ENCODE peak calls at places on chromosome 16, in seven cellular contexts. One of them, this sample, is unnamed.

GRCh38 chr16:87715658-87716057 is 50.1 kb downstream of the KLHDC4 start:
- DNase-seq in NCI-H2081: no peak
- DNase-seq in progenitor cell of endocrine pancreas: no peak
- DNase-seq in AG08396: peak; percentile 39
- DNase-seq in HTR-8/SVneo: no peak
- DNase-seq in activated CD4-positive, alpha-beta T cell treated with anti-CD3 and anti-CD28 coated beads for 48 hours: no peak
- DNase-seq in NCI-H2171: no peak
- DNase-seq in this sample: no peak

GRCh38 chr16:82738699-82739098 is 111.9 kb downstream of the CDH13 start:
- DNase-seq in activated CD4-positive, alpha-beta T cell treated with anti-CD3 and anti-CD28 coated beads for 48 hours: no peak
- DNase-seq in HTR-8/SVneo: no peak
- DNase-seq in NCI-H2171: no peak
- DNase-seq in AG08396: no peak
- DNase-seq in progenitor cell of endocrine pancreas: no peak
- DNase-seq in NCI-H2081: no peak
- DNase-seq in this sample: no peak

GRCh38 chr16:79601092-79601977 is 798 bp upstream of the MAF start:
- DNase-seq in HTR-8/SVneo: no peak
- DNase-seq in progenitor cell of endocrine pancreas: peak; percentile 36
- DNase-seq in activated CD4-positive, alpha-beta T cell treated with anti-CD3 and anti-CD28 coated beads for 48 hours: peak; percentile 41
- DNase-seq in AG08396: peak; percentile 36
- DNase-seq in NCI-H2171: no peak
- DNase-seq in NCI-H2081: no peak
- DNase-seq in this sample: no peak

GRCh38 chr16:54846761-54847160 is 83.9 kb upstream of the IRX5 start:
- DNase-seq in HTR-8/SVneo: no peak
- DNase-seq in activated CD4-positive, alpha-beta T cell treated with anti-CD3 and anti-CD28 coated beads for 48 hours: no peak
- DNase-seq in progenitor cell of endocrine pancreas: no peak
- DNase-seq in NCI-H2081: no peak
- DNase-seq in AG08396: no peak
- DNase-seq in NCI-H2171: no peak
- DNase-seq in this sample: no peak

GRCh38 chr16:85225291-85225690 is 113.0 kb upstream of the CIBAR2 start:
- DNase-seq in NCI-H2171: no peak
- DNase-seq in AG08396: no peak
- DNase-seq in NCI-H2081: no peak
- DNase-seq in progenitor cell of endocrine pancreas: no peak
- DNase-seq in HTR-8/SVneo: no peak
- DNase-seq in activated CD4-positive, alpha-beta T cell treated with anti-CD3 and anti-CD28 coated beads for 48 hours: no peak
- DNase-seq in this sample: no peak

GRCh38 chr16:71851726-71852125 is 6.0 kb downstream of the ATXN1L start:
- DNase-seq in HTR-8/SVneo: no peak
- DNase-seq in activated CD4-positive, alpha-beta T cell treated with anti-CD3 and anti-CD28 coated beads for 48 hours: no peak
- DNase-seq in progenitor cell of endocrine pancreas: no peak
- DNase-seq in NCI-H2081: no peak
- DNase-seq in AG08396: no peak
- DNase-seq in NCI-H2171: no peak
- DNase-seq in this sample: no peak

GRCh38 chr16:73909529-73910035 is 387.0 kb upstream of the PSMD7 start:
- DNase-seq in NCI-H2081: no peak
- DNase-seq in progenitor cell of endocrine pancreas: no peak
- DNase-seq in activated CD4-positive, alpha-beta T cell treated with anti-CD3 and anti-CD28 coated beads for 48 hours: no peak
- DNase-seq in NCI-H2171: no peak
- DNase-seq in AG08396: no peak
- DNase-seq in HTR-8/SVneo: no peak
- DNase-seq in this sample: no peak

GRCh38 chr16:30084096-30084815 is 7.5 kb downstream of the TBX6 start:
- DNase-seq in progenitor cell of endocrine pancreas: no peak
- DNase-seq in AG08396: no peak
- DNase-seq in NCI-H2081: no peak
- DNase-seq in NCI-H2171: no peak
- DNase-seq in activated CD4-positive, alpha-beta T cell treated with anti-CD3 and anti-CD28 coated beads for 48 hours: no peak
- DNase-seq in HTR-8/SVneo: no peak
- DNase-seq in this sample: no peak

GRCh38 chr16:89423709-89424260 is 66.6 kb downstream of the ANKRD11 start:
- DNase-seq in progenitor cell of endocrine pancreas: no peak
- DNase-seq in HTR-8/SVneo: no peak
- DNase-seq in AG08396: no peak
- DNase-seq in NCI-H2081: no peak
- DNase-seq in activated CD4-positive, alpha-beta T cell treated with anti-CD3 and anti-CD28 coated beads for 48 hours: no peak
- DNase-seq in NCI-H2171: no peak
- DNase-seq in this sample: no peak

GRCh38 chr16:69839798-69840409 is 77.8 kb downstream of the WWP2 start:
- DNase-seq in activated CD4-positive, alpha-beta T cell treated with anti-CD3 and anti-CD28 coated beads for 48 hours: no peak
- DNase-seq in AG08396: no peak
- DNase-seq in HTR-8/SVneo: no peak
- DNase-seq in progenitor cell of endocrine pancreas: no peak
- DNase-seq in NCI-H2081: no peak
- DNase-seq in NCI-H2171: peak; percentile 67
- DNase-seq in this sample: no peak

GRCh38 chr16:47787695-47788094 is 326.6 kb downstream of the PHKB start:
- DNase-seq in activated CD4-positive, alpha-beta T cell treated with anti-CD3 and anti-CD28 coated beads for 48 hours: no peak
- DNase-seq in AG08396: no peak
- DNase-seq in NCI-H2171: no peak
- DNase-seq in HTR-8/SVneo: no peak
- DNase-seq in progenitor cell of endocrine pancreas: peak; percentile 25
- DNase-seq in NCI-H2081: no peak
- DNase-seq in this sample: no peak

GRCh38 chr16:14193316-14193871 is 122.3 kb downstream of the MRTFB start:
- DNase-seq in NCI-H2171: no peak
- DNase-seq in activated CD4-positive, alpha-beta T cell treated with anti-CD3 and anti-CD28 coated beads for 48 hours: peak; percentile 43
- DNase-seq in HTR-8/SVneo: no peak
- DNase-seq in NCI-H2081: peak; percentile 81
- DNase-seq in progenitor cell of endocrine pancreas: no peak
- DNase-seq in AG08396: no peak
- DNase-seq in this sample: no peak

GRCh38 chr16:66309-67182 is 5.9 kb downstream of the RHBDF1 start:
- DNase-seq in NCI-H2171: no peak
- DNase-seq in activated CD4-positive, alpha-beta T cell treated with anti-CD3 and anti-CD28 coated beads for 48 hours: no peak
- DNase-seq in AG08396: no peak
- DNase-seq in NCI-H2081: no peak
- DNase-seq in HTR-8/SVneo: no peak
- DNase-seq in progenitor cell of endocrine pancreas: no peak
- DNase-seq in this sample: no peak

GRCh38 chr16:4142268-4142667 is 26.0 kb upstream of the ADCY9 start:
- DNase-seq in activated CD4-positive, alpha-beta T cell treated with anti-CD3 and anti-CD28 coated beads for 48 hours: no peak
- DNase-seq in AG08396: no peak
- DNase-seq in NCI-H2081: no peak
- DNase-seq in HTR-8/SVneo: no peak
- DNase-seq in NCI-H2171: no peak
- DNase-seq in progenitor cell of endocrine pancreas: no peak
- DNase-seq in this sample: no peak

GRCh38 chr16:2843526-2843925 is 13.4 kb downstream of the ZG16B start:
- DNase-seq in progenitor cell of endocrine pancreas: no peak
- DNase-seq in NCI-H2081: no peak
- DNase-seq in activated CD4-positive, alpha-beta T cell treated with anti-CD3 and anti-CD28 coated beads for 48 hours: no peak
- DNase-seq in AG08396: no peak
- DNase-seq in HTR-8/SVneo: no peak
- DNase-seq in NCI-H2171: no peak
- DNase-seq in this sample: no peak

GRCh38 chr16:57358527-57359095 is at the start of gene CCL22:
- DNase-seq in progenitor cell of endocrine pancreas: no peak
- DNase-seq in AG08396: peak; percentile 1
- DNase-seq in activated CD4-positive, alpha-beta T cell treated with anti-CD3 and anti-CD28 coated beads for 48 hours: peak; percentile 47
- DNase-seq in HTR-8/SVneo: no peak
- DNase-seq in NCI-H2081: no peak
- DNase-seq in NCI-H2171: no peak
- DNase-seq in this sample: peak; percentile 57

GRCh38 chr16:50303041-50303604 is 36.8 kb downstream of the ADCY7 start:
- DNase-seq in AG08396: peak; percentile 53
- DNase-seq in progenitor cell of endocrine pancreas: no peak
- DNase-seq in NCI-H2081: no peak
- DNase-seq in HTR-8/SVneo: no peak
- DNase-seq in activated CD4-positive, alpha-beta T cell treated with anti-CD3 and anti-CD28 coated beads for 48 hours: no peak
- DNase-seq in NCI-H2171: no peak
- DNase-seq in this sample: peak; percentile 59

GRCh38 chr16:75087040-75087979 is 29.3 kb downstream of the LDHD start:
- DNase-seq in NCI-H2171: no peak
- DNase-seq in activated CD4-positive, alpha-beta T cell treated with anti-CD3 and anti-CD28 coated beads for 48 hours: no peak
- DNase-seq in HTR-8/SVneo: peak; percentile 86
- DNase-seq in NCI-H2081: peak; percentile 77
- DNase-seq in AG08396: peak; percentile 72
- DNase-seq in progenitor cell of endocrine pancreas: no peak
- DNase-seq in this sample: no peak

GRCh38 chr16:29757950-29758466 is 12.2 kb upstream of the C16orf54 start:
- DNase-seq in progenitor cell of endocrine pancreas: no peak
- DNase-seq in NCI-H2171: no peak
- DNase-seq in NCI-H2081: no peak
- DNase-seq in HTR-8/SVneo: no peak
- DNase-seq in AG08396: peak; percentile 29
- DNase-seq in activated CD4-positive, alpha-beta T cell treated with anti-CD3 and anti-CD28 coated beads for 48 hours: no peak
- DNase-seq in this sample: no peak

GRCh38 chr16:53900678-53901077 is 196.7 kb downstream of the FTO start:
- DNase-seq in activated CD4-positive, alpha-beta T cell treated with anti-CD3 and anti-CD28 coated beads for 48 hours: no peak
- DNase-seq in NCI-H2081: no peak
- DNase-seq in NCI-H2171: no peak
- DNase-seq in progenitor cell of endocrine pancreas: no peak
- DNase-seq in AG08396: no peak
- DNase-seq in HTR-8/SVneo: no peak
- DNase-seq in this sample: no peak

GRCh38 chr16:4241601-4242270 is at the start of gene SRL:
- DNase-seq in NCI-H2081: no peak
- DNase-seq in AG08396: no peak
- DNase-seq in NCI-H2171: no peak
- DNase-seq in activated CD4-positive, alpha-beta T cell treated with anti-CD3 and anti-CD28 coated beads for 48 hours: no peak
- DNase-seq in HTR-8/SVneo: no peak
- DNase-seq in progenitor cell of endocrine pancreas: no peak
- DNase-seq in this sample: no peak

GRCh38 chr16:89920723-89921122 is 2.1 kb downstream of the MC1R start:
- DNase-seq in progenitor cell of endocrine pancreas: no peak
- DNase-seq in activated CD4-positive, alpha-beta T cell treated with anti-CD3 and anti-CD28 coated beads for 48 hours: no peak
- DNase-seq in AG08396: no peak
- DNase-seq in NCI-H2081: no peak
- DNase-seq in NCI-H2171: no peak
- DNase-seq in HTR-8/SVneo: no peak
- DNase-seq in this sample: no peak

GRCh38 chr16:65098916-65099315 is 22.9 kb downstream of the CDH11 start:
- DNase-seq in AG08396: no peak
- DNase-seq in progenitor cell of endocrine pancreas: no peak
- DNase-seq in NCI-H2171: no peak
- DNase-seq in activated CD4-positive, alpha-beta T cell treated with anti-CD3 and anti-CD28 coated beads for 48 hours: no peak
- DNase-seq in HTR-8/SVneo: no peak
- DNase-seq in NCI-H2081: no peak
- DNase-seq in this sample: no peak

GRCh38 chr16:13797718-13798117 is 122.2 kb upstream of the ERCC4 start:
- DNase-seq in NCI-H2081: no peak
- DNase-seq in HTR-8/SVneo: no peak
- DNase-seq in activated CD4-positive, alpha-beta T cell treated with anti-CD3 and anti-CD28 coated beads for 48 hours: no peak
- DNase-seq in AG08396: no peak
- DNase-seq in NCI-H2171: no peak
- DNase-seq in progenitor cell of endocrine pancreas: no peak
- DNase-seq in this sample: no peak

GRCh38 chr16:81315271-81316175 is 761 bp downstream of the GAN start:
- DNase-seq in AG08396: peak; percentile 72
- DNase-seq in HTR-8/SVneo: no peak
- DNase-seq in NCI-H2081: peak; percentile 7
- DNase-seq in activated CD4-positive, alpha-beta T cell treated with anti-CD3 and anti-CD28 coated beads for 48 hours: peak; percentile 60
- DNase-seq in NCI-H2171: no peak
- DNase-seq in progenitor cell of endocrine pancreas: peak; percentile 36
- DNase-seq in this sample: no peak

GRCh38 chr16:89345663-89346150 is 128.2 kb downstream of the ZNF778 start:
- DNase-seq in activated CD4-positive, alpha-beta T cell treated with anti-CD3 and anti-CD28 coated beads for 48 hours: no peak
- DNase-seq in AG08396: no peak
- DNase-seq in NCI-H2081: peak; percentile 60
- DNase-seq in progenitor cell of endocrine pancreas: no peak
- DNase-seq in NCI-H2171: no peak
- DNase-seq in HTR-8/SVneo: no peak
- DNase-seq in this sample: no peak

GRCh38 chr16:22660441-22661160 is 149.9 kb downstream of the NPIPB5 start:
- DNase-seq in NCI-H2081: no peak
- DNase-seq in NCI-H2171: no peak
- DNase-seq in activated CD4-positive, alpha-beta T cell treated with anti-CD3 and anti-CD28 coated beads for 48 hours: no peak
- DNase-seq in HTR-8/SVneo: no peak
- DNase-seq in progenitor cell of endocrine pancreas: no peak
- DNase-seq in AG08396: no peak
- DNase-seq in this sample: peak; percentile 35

GRCh38 chr16:85019659-85020245 is 7.8 kb upstream of the KIAA0513 start:
- DNase-seq in NCI-H2171: no peak
- DNase-seq in progenitor cell of endocrine pancreas: no peak
- DNase-seq in NCI-H2081: peak; percentile 7
- DNase-seq in AG08396: no peak
- DNase-seq in activated CD4-positive, alpha-beta T cell treated with anti-CD3 and anti-CD28 coated beads for 48 hours: no peak
- DNase-seq in HTR-8/SVneo: no peak
- DNase-seq in this sample: no peak

GRCh38 chr16:67884684-67885083 is at the start of gene NRN1L:
- DNase-seq in AG08396: peak; percentile 98
- DNase-seq in NCI-H2171: peak; percentile 91
- DNase-seq in NCI-H2081: peak; percentile 79
- DNase-seq in HTR-8/SVneo: peak; percentile 61
- DNase-seq in progenitor cell of endocrine pancreas: peak; percentile 34
- DNase-seq in activated CD4-positive, alpha-beta T cell treated with anti-CD3 and anti-CD28 coated beads for 48 hours: no peak
- DNase-seq in this sample: peak; percentile 90

GRCh38 chr16:47777191-47777590 is 316.1 kb downstream of the PHKB start:
- DNase-seq in HTR-8/SVneo: no peak
- DNase-seq in progenitor cell of endocrine pancreas: no peak
- DNase-seq in activated CD4-positive, alpha-beta T cell treated with anti-CD3 and anti-CD28 coated beads for 48 hours: no peak
- DNase-seq in AG08396: peak; percentile 9
- DNase-seq in NCI-H2171: no peak
- DNase-seq in NCI-H2081: no peak
- DNase-seq in this sample: no peak

GRCh38 chr16:66474750-66475199 is 47.7 kb downstream of the BEAN1 start:
- DNase-seq in AG08396: no peak
- DNase-seq in NCI-H2081: peak; percentile 47
- DNase-seq in activated CD4-positive, alpha-beta T cell treated with anti-CD3 and anti-CD28 coated beads for 48 hours: peak; percentile 68
- DNase-seq in HTR-8/SVneo: no peak
- DNase-seq in NCI-H2171: no peak
- DNase-seq in progenitor cell of endocrine pancreas: no peak
- DNase-seq in this sample: no peak

GRCh38 chr16:85722497-85722896 is 28.4 kb downstream of the C16orf74 start:
- DNase-seq in activated CD4-positive, alpha-beta T cell treated with anti-CD3 and anti-CD28 coated beads for 48 hours: no peak
- DNase-seq in progenitor cell of endocrine pancreas: no peak
- DNase-seq in HTR-8/SVneo: no peak
- DNase-seq in NCI-H2171: no peak
- DNase-seq in AG08396: no peak
- DNase-seq in NCI-H2081: no peak
- DNase-seq in this sample: no peak

GRCh38 chr16:53041196-53041977 is 11.3 kb downstream of the CHD9NB start:
- DNase-seq in NCI-H2171: peak; percentile 87
- DNase-seq in NCI-H2081: no peak
- DNase-seq in AG08396: no peak
- DNase-seq in progenitor cell of endocrine pancreas: no peak
- DNase-seq in activated CD4-positive, alpha-beta T cell treated with anti-CD3 and anti-CD28 coated beads for 48 hours: no peak
- DNase-seq in HTR-8/SVneo: peak; percentile 20
- DNase-seq in this sample: no peak

GRCh38 chr16:75621170-75621477 is 2.0 kb downstream of the ADAT1 start:
- DNase-seq in NCI-H2081: peak; percentile 12
- DNase-seq in NCI-H2171: no peak
- DNase-seq in activated CD4-positive, alpha-beta T cell treated with anti-CD3 and anti-CD28 coated beads for 48 hours: no peak
- DNase-seq in HTR-8/SVneo: peak; percentile 24
- DNase-seq in progenitor cell of endocrine pancreas: no peak
- DNase-seq in AG08396: peak; percentile 27
- DNase-seq in this sample: no peak

This sample was measured in coronary artery.